ENCODE peak calls at places on chromosome 12, in six cellular contexts. One of them, this sample, is unnamed.

GRCh38 chr12:120224304-120225199 is 23.6 kb upstream of the RPLP0 start:
- DNase-seq in neuronal stem cell: no peak
- DNase-seq in heart right ventricle: peak
- DNase-seq in naive thymus-derived CD4-positive, alpha-beta T cell: no peak
- DNase-seq in effector memory CD4-positive, alpha-beta T cell: no peak
- DNase-seq in endodermal cell: peak
- DNase-seq in this sample: no peak

GRCh38 chr12:15469342-15469741 is 147.0 kb downstream of the PTPRO start:
- DNase-seq in neuronal stem cell: no peak
- DNase-seq in naive thymus-derived CD4-positive, alpha-beta T cell: no peak
- DNase-seq in heart right ventricle: no peak
- DNase-seq in endodermal cell: no peak
- DNase-seq in effector memory CD4-positive, alpha-beta T cell: no peak
- DNase-seq in this sample: no peak

GRCh38 chr12:111578276-111578970 is 20.7 kb downstream of the ATXN2 start:
- DNase-seq in neuronal stem cell: no peak
- DNase-seq in naive thymus-derived CD4-positive, alpha-beta T cell: no peak
- DNase-seq in effector memory CD4-positive, alpha-beta T cell: no peak
- DNase-seq in heart right ventricle: no peak
- DNase-seq in endodermal cell: no peak
- DNase-seq in this sample: peak

GRCh38 chr12:30047499-30048262 is 263.9 kb upstream of the TMTC1 start:
- DNase-seq in effector memory CD4-positive, alpha-beta T cell: no peak
- DNase-seq in heart right ventricle: no peak
- DNase-seq in endodermal cell: no peak
- DNase-seq in naive thymus-derived CD4-positive, alpha-beta T cell: no peak
- DNase-seq in neuronal stem cell: no peak
- DNase-seq in this sample: peak

GRCh38 chr12:118035194-118036041 is 18.9 kb downstream of the RFC5 start:
- DNase-seq in endodermal cell: peak
- DNase-seq in heart right ventricle: no peak
- DNase-seq in neuronal stem cell: no peak
- DNase-seq in naive thymus-derived CD4-positive, alpha-beta T cell: no peak
- DNase-seq in effector memory CD4-positive, alpha-beta T cell: no peak
- DNase-seq in this sample: peak

GRCh38 chr12:13744566-13744965 is 236.8 kb downstream of the GRIN2B start:
- DNase-seq in heart right ventricle: no peak
- DNase-seq in naive thymus-derived CD4-positive, alpha-beta T cell: no peak
- DNase-seq in effector memory CD4-positive, alpha-beta T cell: no peak
- DNase-seq in endodermal cell: no peak
- DNase-seq in neuronal stem cell: peak
- DNase-seq in this sample: no peak

GRCh38 chr12:67025543-67026114 is 243.5 kb upstream of the CAND1 start:
- DNase-seq in endodermal cell: peak
- DNase-seq in neuronal stem cell: peak
- DNase-seq in effector memory CD4-positive, alpha-beta T cell: no peak
- DNase-seq in naive thymus-derived CD4-positive, alpha-beta T cell: peak
- DNase-seq in heart right ventricle: no peak
- DNase-seq in this sample: no peak

GRCh38 chr12:44525806-44526654 is 350.1 kb downstream of the NELL2 start:
- DNase-seq in naive thymus-derived CD4-positive, alpha-beta T cell: no peak
- DNase-seq in neuronal stem cell: no peak
- DNase-seq in endodermal cell: peak
- DNase-seq in effector memory CD4-positive, alpha-beta T cell: no peak
- DNase-seq in heart right ventricle: no peak
- DNase-seq in this sample: no peak

GRCh38 chr12:75921687-75922289 is 109.8 kb downstream of the PHLDA1 start:
- DNase-seq in heart right ventricle: no peak
- DNase-seq in endodermal cell: no peak
- DNase-seq in neuronal stem cell: no peak
- DNase-seq in effector memory CD4-positive, alpha-beta T cell: no peak
- DNase-seq in naive thymus-derived CD4-positive, alpha-beta T cell: no peak
- DNase-seq in this sample: no peak
- H3K27ac ChIP-seq in heart right ventricle: no peak
- H3K27ac ChIP-seq in endodermal cell: no peak
- H3K27ac ChIP-seq in neuronal stem cell: no peak
- H3K27ac ChIP-seq in effector memory CD4-positive, alpha-beta T cell: no peak
- H3K27ac ChIP-seq in naive thymus-derived CD4-positive, alpha-beta T cell: no peak
- H3K27ac ChIP-seq in this sample: no peak

GRCh38 chr12:58645946-58646345 is 274.4 kb downstream of the LRIG3 start:
- DNase-seq in endodermal cell: no peak
- DNase-seq in heart right ventricle: no peak
- DNase-seq in neuronal stem cell: no peak
- DNase-seq in effector memory CD4-positive, alpha-beta T cell: no peak
- DNase-seq in naive thymus-derived CD4-positive, alpha-beta T cell: no peak
- DNase-seq in this sample: no peak

GRCh38 chr12:58647495-58647894 is 272.8 kb downstream of the LRIG3 start:
- DNase-seq in endodermal cell: no peak
- DNase-seq in neuronal stem cell: no peak
- DNase-seq in naive thymus-derived CD4-positive, alpha-beta T cell: no peak
- DNase-seq in effector memory CD4-positive, alpha-beta T cell: no peak
- DNase-seq in heart right ventricle: no peak
- DNase-seq in this sample: no peak

GRCh38 chr12:58651850-58652249 is 268.5 kb downstream of the LRIG3 start:
- DNase-seq in endodermal cell: no peak
- DNase-seq in heart right ventricle: no peak
- DNase-seq in neuronal stem cell: no peak
- DNase-seq in effector memory CD4-positive, alpha-beta T cell: no peak
- DNase-seq in naive thymus-derived CD4-positive, alpha-beta T cell: no peak
- DNase-seq in this sample: no peak

GRCh38 chr12:58654021-58654420 is 266.3 kb downstream of the LRIG3 start:
- DNase-seq in naive thymus-derived CD4-positive, alpha-beta T cell: no peak
- DNase-seq in heart right ventricle: no peak
- DNase-seq in neuronal stem cell: no peak
- DNase-seq in endodermal cell: no peak
- DNase-seq in effector memory CD4-positive, alpha-beta T cell: no peak
- DNase-seq in this sample: no peak

GRCh38 chr12:58648151-58648550 is 272.2 kb downstream of the LRIG3 start:
- DNase-seq in heart right ventricle: no peak
- DNase-seq in endodermal cell: no peak
- DNase-seq in neuronal stem cell: no peak
- DNase-seq in effector memory CD4-positive, alpha-beta T cell: no peak
- DNase-seq in naive thymus-derived CD4-positive, alpha-beta T cell: no peak
- DNase-seq in this sample: no peak
- H3K4me3 ChIP-seq in heart right ventricle: no peak
- H3K4me3 ChIP-seq in endodermal cell: no peak
- H3K4me3 ChIP-seq in neuronal stem cell: no peak
- H3K4me3 ChIP-seq in effector memory CD4-positive, alpha-beta T cell: no peak
- H3K4me3 ChIP-seq in naive thymus-derived CD4-positive, alpha-beta T cell: no peak
- H3K4me3 ChIP-seq in this sample: no peak

GRCh38 chr12:27667540-27667939 is 28.7 kb upstream of the REP15 start:
- DNase-seq in effector memory CD4-positive, alpha-beta T cell: no peak
- DNase-seq in endodermal cell: no peak
- DNase-seq in heart right ventricle: no peak
- DNase-seq in naive thymus-derived CD4-positive, alpha-beta T cell: no peak
- DNase-seq in neuronal stem cell: no peak
- DNase-seq in this sample: peak
- H3K27ac ChIP-seq in effector memory CD4-positive, alpha-beta T cell: no peak
- H3K27ac ChIP-seq in endodermal cell: no peak
- H3K27ac ChIP-seq in heart right ventricle: no peak
- H3K27ac ChIP-seq in naive thymus-derived CD4-positive, alpha-beta T cell: no peak
- H3K27ac ChIP-seq in neuronal stem cell: no peak
- H3K27ac ChIP-seq in this sample: peak

DNA sequence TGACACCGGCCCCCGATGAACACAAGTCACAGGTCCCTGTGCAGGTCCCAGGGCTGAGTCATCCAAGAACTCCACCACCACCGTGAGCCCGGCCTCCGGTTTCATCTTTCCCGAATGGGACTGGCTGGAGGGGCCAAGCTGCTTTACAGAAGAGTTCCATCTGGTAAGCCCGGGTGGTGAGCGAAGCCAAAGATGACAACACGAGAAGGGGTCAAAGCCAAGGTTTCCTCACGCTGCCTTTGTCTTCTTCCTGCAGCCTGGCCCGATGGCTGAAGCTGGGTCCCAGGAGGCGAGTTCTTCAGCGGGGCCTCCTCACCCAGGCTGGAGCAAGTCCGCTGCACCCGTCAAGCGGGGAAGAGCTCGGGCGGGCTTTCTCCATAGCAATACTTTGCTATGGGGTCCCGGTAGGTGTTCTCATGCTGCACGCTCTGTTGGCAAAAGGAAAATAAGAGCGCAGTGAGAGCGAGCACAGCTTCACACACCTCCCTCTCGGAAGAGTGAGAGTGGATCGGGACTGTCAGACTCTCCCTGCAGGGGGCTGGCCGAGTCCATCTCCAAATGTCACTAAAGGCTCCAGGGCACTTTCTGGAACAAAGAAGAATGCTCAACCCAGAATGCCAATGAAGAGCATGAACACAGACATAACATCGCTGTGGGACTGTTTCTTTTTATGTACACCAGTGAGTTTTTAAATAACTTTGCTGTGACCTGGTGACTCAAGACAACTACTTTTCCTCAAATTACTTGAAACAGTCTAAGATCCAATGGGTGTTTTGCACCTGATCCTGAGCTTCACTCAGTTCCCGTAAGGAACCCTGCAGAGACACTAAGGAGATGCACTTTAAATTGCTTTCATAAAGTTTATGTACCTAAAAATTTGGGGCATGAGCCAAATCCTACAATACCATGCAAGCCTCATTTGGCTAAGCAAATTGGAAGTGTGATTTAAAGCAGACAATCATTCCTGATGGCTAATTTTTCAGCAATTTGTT is 20.1 kb downstream of the SPRING1 start:
- DNase-seq in heart right ventricle: peak
- DNase-seq in neuronal stem cell: no peak
- DNase-seq in naive thymus-derived CD4-positive, alpha-beta T cell: no peak
- DNase-seq in endodermal cell: no peak
- DNase-seq in effector memory CD4-positive, alpha-beta T cell: no peak
- DNase-seq in this sample: peak
- H3K4me3 ChIP-seq in heart right ventricle: peak
- H3K4me3 ChIP-seq in neuronal stem cell: peak
- H3K4me3 ChIP-seq in naive thymus-derived CD4-positive, alpha-beta T cell: no peak
- H3K4me3 ChIP-seq in endodermal cell: no peak
- H3K4me3 ChIP-seq in effector memory CD4-positive, alpha-beta T cell: no peak
- H3K4me3 ChIP-seq in this sample: peak

GRCh38 chr12:25245491-25245890 is 5.2 kb downstream of the KRAS start:
- DNase-seq in effector memory CD4-positive, alpha-beta T cell: no peak
- DNase-seq in neuronal stem cell: no peak
- DNase-seq in endodermal cell: no peak
- DNase-seq in naive thymus-derived CD4-positive, alpha-beta T cell: no peak
- DNase-seq in heart right ventricle: no peak
- DNase-seq in this sample: no peak

GRCh38 chr12:25242981-25243764 is 7.6 kb downstream of the KRAS start:
- DNase-seq in heart right ventricle: no peak
- DNase-seq in effector memory CD4-positive, alpha-beta T cell: no peak
- DNase-seq in endodermal cell: no peak
- DNase-seq in neuronal stem cell: no peak
- DNase-seq in naive thymus-derived CD4-positive, alpha-beta T cell: no peak
- DNase-seq in this sample: peak

GRCh38 chr12:25236626-25237025 is 14.1 kb downstream of the KRAS start:
- DNase-seq in endodermal cell: no peak
- DNase-seq in naive thymus-derived CD4-positive, alpha-beta T cell: no peak
- DNase-seq in neuronal stem cell: no peak
- DNase-seq in heart right ventricle: no peak
- DNase-seq in effector memory CD4-positive, alpha-beta T cell: no peak
- DNase-seq in this sample: peak

GRCh38 chr12:25236190-25236589 is 14.5 kb downstream of the KRAS start:
- DNase-seq in neuronal stem cell: no peak
- DNase-seq in heart right ventricle: no peak
- DNase-seq in effector memory CD4-positive, alpha-beta T cell: no peak
- DNase-seq in naive thymus-derived CD4-positive, alpha-beta T cell: no peak
- DNase-seq in endodermal cell: no peak
- DNase-seq in this sample: peak

GRCh38 chr12:25241171-25242020 is 9.3 kb downstream of the KRAS start:
- DNase-seq in heart right ventricle: no peak
- DNase-seq in endodermal cell: no peak
- DNase-seq in effector memory CD4-positive, alpha-beta T cell: peak
- DNase-seq in neuronal stem cell: no peak
- DNase-seq in naive thymus-derived CD4-positive, alpha-beta T cell: peak
- DNase-seq in this sample: peak
- H3K27ac ChIP-seq in heart right ventricle: no peak
- H3K27ac ChIP-seq in endodermal cell: no peak
- H3K27ac ChIP-seq in effector memory CD4-positive, alpha-beta T cell: no peak
- H3K27ac ChIP-seq in neuronal stem cell: no peak
- H3K27ac ChIP-seq in naive thymus-derived CD4-positive, alpha-beta T cell: peak
- H3K27ac ChIP-seq in this sample: peak

DNA sequence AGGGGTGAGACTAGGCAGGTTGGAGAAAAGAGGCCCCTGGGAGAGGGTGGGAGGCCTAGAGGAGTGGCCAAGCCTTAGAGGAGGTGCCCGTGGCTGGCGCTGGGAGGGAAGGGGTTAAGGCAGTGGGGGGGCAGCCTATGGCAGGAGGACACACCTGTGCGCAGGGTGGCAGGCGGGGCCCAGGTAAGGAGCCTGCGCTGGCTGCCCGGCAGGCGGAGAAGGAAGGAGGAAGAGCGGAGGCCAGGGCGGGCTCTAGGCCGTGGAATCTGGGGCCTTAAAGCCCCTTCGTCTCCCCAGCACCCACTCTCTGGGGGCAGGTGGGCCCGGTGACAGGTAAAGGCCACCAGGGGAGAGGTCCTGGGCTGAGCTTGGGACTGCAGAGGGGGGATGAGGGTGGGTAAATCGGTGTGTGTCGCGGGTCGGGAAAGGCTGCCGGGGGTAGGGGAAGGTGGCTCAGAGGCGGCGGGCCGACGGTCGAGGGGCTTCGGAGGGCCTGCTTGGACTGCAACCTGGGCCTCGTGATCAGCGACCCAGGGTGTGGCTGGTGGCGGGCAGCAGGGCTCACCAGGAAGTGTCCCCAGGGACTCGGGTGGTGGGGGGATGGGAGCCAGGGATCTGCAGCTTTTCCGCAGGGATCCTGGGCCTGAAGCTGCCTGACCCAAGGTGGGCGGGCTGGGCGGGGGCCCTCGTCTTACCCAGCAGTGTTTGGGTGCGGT is 7.3 kb downstream of the PHB2 start:
- DNase-seq in neuronal stem cell: no peak
- DNase-seq in naive thymus-derived CD4-positive, alpha-beta T cell: no peak
- DNase-seq in heart right ventricle: no peak
- DNase-seq in endodermal cell: peak
- DNase-seq in effector memory CD4-positive, alpha-beta T cell: no peak
- DNase-seq in this sample: no peak
- H3K4me3 ChIP-seq in neuronal stem cell: no peak
- H3K4me3 ChIP-seq in naive thymus-derived CD4-positive, alpha-beta T cell: no peak
- H3K4me3 ChIP-seq in heart right ventricle: no peak
- H3K4me3 ChIP-seq in endodermal cell: no peak
- H3K4me3 ChIP-seq in effector memory CD4-positive, alpha-beta T cell: no peak
- H3K4me3 ChIP-seq in this sample: no peak

This sample was measured in fibroblast of lung.